ENCODE peak calls at places on chromosomes 4 and X, in six cellular contexts. One of them, this sample, is unnamed.

GRCh38 chr4:157978680-157979361 is 194.0 kb downstream of the GASK1B start:
- DNase-seq in activated naive CD8-positive, alpha-beta T cell treated with anti-CD3 and anti-CD28 coated beads, Interleukin-2, amount 50 U/mL, for 24 hours: peak
- DNase-seq in fibroblast of pulmonary artery: peak
- DNase-seq in foreskin fibroblast: peak
- DNase-seq in left lung: no peak
- DNase-seq in dermis microvascular lymphatic vessel endothelial cell: peak
- DNase-seq in this sample: peak

GRCh38 chr4:86250006-86250405 is 109.8 kb downstream of the MAPK10 start:
- DNase-seq in dermis microvascular lymphatic vessel endothelial cell: no peak
- DNase-seq in left lung: no peak
- DNase-seq in fibroblast of pulmonary artery: no peak
- DNase-seq in foreskin fibroblast: no peak
- DNase-seq in activated naive CD8-positive, alpha-beta T cell treated with anti-CD3 and anti-CD28 coated beads, Interleukin-2, amount 50 U/mL, for 24 hours: no peak
- DNase-seq in this sample: no peak

GRCh38 chrX:118779581-118779980 is 44.0 kb upstream of the ZCCHC12 start:
- DNase-seq in fibroblast of pulmonary artery: no peak
- DNase-seq in left lung: no peak
- DNase-seq in activated naive CD8-positive, alpha-beta T cell treated with anti-CD3 and anti-CD28 coated beads, Interleukin-2, amount 50 U/mL, for 24 hours: no peak
- DNase-seq in foreskin fibroblast: no peak
- DNase-seq in dermis microvascular lymphatic vessel endothelial cell: no peak
- DNase-seq in this sample: no peak

GRCh38 chrX:134542485-134542884 is 82.5 kb downstream of the HPRT1 start:
- DNase-seq in left lung: no peak
- DNase-seq in foreskin fibroblast: no peak
- DNase-seq in fibroblast of pulmonary artery: peak
- DNase-seq in activated naive CD8-positive, alpha-beta T cell treated with anti-CD3 and anti-CD28 coated beads, Interleukin-2, amount 50 U/mL, for 24 hours: no peak
- DNase-seq in dermis microvascular lymphatic vessel endothelial cell: no peak
- DNase-seq in this sample: no peak

GRCh38 chrX:13059676-13060499 is 15.5 kb upstream of the FAM9C start:
- DNase-seq in foreskin fibroblast: peak
- DNase-seq in activated naive CD8-positive, alpha-beta T cell treated with anti-CD3 and anti-CD28 coated beads, Interleukin-2, amount 50 U/mL, for 24 hours: no peak
- DNase-seq in dermis microvascular lymphatic vessel endothelial cell: no peak
- DNase-seq in left lung: no peak
- DNase-seq in fibroblast of pulmonary artery: no peak
- DNase-seq in this sample: no peak

GRCh38 chr4:145047151-145047550 is 50.8 kb downstream of the ANAPC10 start:
- DNase-seq in left lung: no peak
- DNase-seq in foreskin fibroblast: no peak
- DNase-seq in dermis microvascular lymphatic vessel endothelial cell: no peak
- DNase-seq in fibroblast of pulmonary artery: no peak
- DNase-seq in activated naive CD8-positive, alpha-beta T cell treated with anti-CD3 and anti-CD28 coated beads, Interleukin-2, amount 50 U/mL, for 24 hours: no peak
- DNase-seq in this sample: no peak

GRCh38 chrX:33183366-33183765 is 28.0 kb downstream of the DMD start:
- DNase-seq in dermis microvascular lymphatic vessel endothelial cell: no peak
- DNase-seq in fibroblast of pulmonary artery: peak
- DNase-seq in left lung: no peak
- DNase-seq in foreskin fibroblast: no peak
- DNase-seq in activated naive CD8-positive, alpha-beta T cell treated with anti-CD3 and anti-CD28 coated beads, Interleukin-2, amount 50 U/mL, for 24 hours: no peak
- DNase-seq in this sample: no peak

GRCh38 chr4:139950568-139950967 is 203.4 kb downstream of the MAML3 start:
- DNase-seq in left lung: peak
- DNase-seq in foreskin fibroblast: no peak
- DNase-seq in dermis microvascular lymphatic vessel endothelial cell: no peak
- DNase-seq in fibroblast of pulmonary artery: peak
- DNase-seq in activated naive CD8-positive, alpha-beta T cell treated with anti-CD3 and anti-CD28 coated beads, Interleukin-2, amount 50 U/mL, for 24 hours: peak
- DNase-seq in this sample: no peak

GRCh38 chr4:175705407-175705806 is 106.7 kb downstream of the GPM6A start:
- DNase-seq in fibroblast of pulmonary artery: peak
- DNase-seq in activated naive CD8-positive, alpha-beta T cell treated with anti-CD3 and anti-CD28 coated beads, Interleukin-2, amount 50 U/mL, for 24 hours: no peak
- DNase-seq in foreskin fibroblast: no peak
- DNase-seq in left lung: no peak
- DNase-seq in dermis microvascular lymphatic vessel endothelial cell: no peak
- DNase-seq in this sample: no peak

GRCh38 chr4:93788712-93789111 is 39.8 kb upstream of the ATOH1 start:
- DNase-seq in activated naive CD8-positive, alpha-beta T cell treated with anti-CD3 and anti-CD28 coated beads, Interleukin-2, amount 50 U/mL, for 24 hours: no peak
- DNase-seq in foreskin fibroblast: no peak
- DNase-seq in left lung: no peak
- DNase-seq in fibroblast of pulmonary artery: peak
- DNase-seq in dermis microvascular lymphatic vessel endothelial cell: no peak
- DNase-seq in this sample: peak

GRCh38 chrX:149383852-149384251 is 121.3 kb downstream of the IDS start:
- DNase-seq in left lung: no peak
- DNase-seq in foreskin fibroblast: no peak
- DNase-seq in activated naive CD8-positive, alpha-beta T cell treated with anti-CD3 and anti-CD28 coated beads, Interleukin-2, amount 50 U/mL, for 24 hours: no peak
- DNase-seq in dermis microvascular lymphatic vessel endothelial cell: no peak
- DNase-seq in fibroblast of pulmonary artery: no peak
- DNase-seq in this sample: no peak

GRCh38 chr4:6088950-6089349 is 70.7 kb upstream of the C4orf50 start:
- DNase-seq in foreskin fibroblast: no peak
- DNase-seq in left lung: no peak
- DNase-seq in fibroblast of pulmonary artery: no peak
- DNase-seq in activated naive CD8-positive, alpha-beta T cell treated with anti-CD3 and anti-CD28 coated beads, Interleukin-2, amount 50 U/mL, for 24 hours: no peak
- DNase-seq in dermis microvascular lymphatic vessel endothelial cell: no peak
- DNase-seq in this sample: no peak

GRCh38 chrX:91434351-91435168 is at the start of gene PABPC5:
- DNase-seq in activated naive CD8-positive, alpha-beta T cell treated with anti-CD3 and anti-CD28 coated beads, Interleukin-2, amount 50 U/mL, for 24 hours: no peak
- DNase-seq in foreskin fibroblast: peak
- DNase-seq in fibroblast of pulmonary artery: peak
- DNase-seq in left lung: peak
- DNase-seq in dermis microvascular lymphatic vessel endothelial cell: peak
- DNase-seq in this sample: no peak

GRCh38 chrX:40720811-40721210 is 14.5 kb downstream of the MED14 start:
- DNase-seq in left lung: no peak
- DNase-seq in dermis microvascular lymphatic vessel endothelial cell: no peak
- DNase-seq in foreskin fibroblast: no peak
- DNase-seq in activated naive CD8-positive, alpha-beta T cell treated with anti-CD3 and anti-CD28 coated beads, Interleukin-2, amount 50 U/mL, for 24 hours: no peak
- DNase-seq in fibroblast of pulmonary artery: no peak
- DNase-seq in this sample: no peak

GRCh38 chr4:7335363-7336066 is 99.2 kb downstream of the PSAPL1 start:
- DNase-seq in left lung: peak
- DNase-seq in dermis microvascular lymphatic vessel endothelial cell: peak
- DNase-seq in foreskin fibroblast: no peak
- DNase-seq in activated naive CD8-positive, alpha-beta T cell treated with anti-CD3 and anti-CD28 coated beads, Interleukin-2, amount 50 U/mL, for 24 hours: peak
- DNase-seq in fibroblast of pulmonary artery: peak
- DNase-seq in this sample: peak

GRCh38 chr4:12724520-12724919 is 759.6 kb downstream of the RAB28 start:
- DNase-seq in activated naive CD8-positive, alpha-beta T cell treated with anti-CD3 and anti-CD28 coated beads, Interleukin-2, amount 50 U/mL, for 24 hours: no peak
- DNase-seq in left lung: no peak
- DNase-seq in fibroblast of pulmonary artery: peak
- DNase-seq in dermis microvascular lymphatic vessel endothelial cell: peak
- DNase-seq in foreskin fibroblast: no peak
- DNase-seq in this sample: peak

GRCh38 chr4:159191989-159192388 is 89.1 kb downstream of the RAPGEF2 start:
- DNase-seq in dermis microvascular lymphatic vessel endothelial cell: no peak
- DNase-seq in foreskin fibroblast: peak
- DNase-seq in activated naive CD8-positive, alpha-beta T cell treated with anti-CD3 and anti-CD28 coated beads, Interleukin-2, amount 50 U/mL, for 24 hours: no peak
- DNase-seq in fibroblast of pulmonary artery: peak
- DNase-seq in left lung: no peak
- DNase-seq in this sample: peak

GRCh38 chr4:129929052-129929451 is 833.1 kb downstream of the C4orf33 start:
- DNase-seq in foreskin fibroblast: no peak
- DNase-seq in left lung: no peak
- DNase-seq in fibroblast of pulmonary artery: no peak
- DNase-seq in dermis microvascular lymphatic vessel endothelial cell: no peak
- DNase-seq in activated naive CD8-positive, alpha-beta T cell treated with anti-CD3 and anti-CD28 coated beads, Interleukin-2, amount 50 U/mL, for 24 hours: no peak
- DNase-seq in this sample: peak

GRCh38 chrX:118807151-118808017 is 16.2 kb upstream of the ZCCHC12 start:
- DNase-seq in activated naive CD8-positive, alpha-beta T cell treated with anti-CD3 and anti-CD28 coated beads, Interleukin-2, amount 50 U/mL, for 24 hours: peak
- DNase-seq in dermis microvascular lymphatic vessel endothelial cell: peak
- DNase-seq in foreskin fibroblast: peak
- DNase-seq in left lung: no peak
- DNase-seq in fibroblast of pulmonary artery: peak
- DNase-seq in this sample: peak

GRCh38 chr4:109079731-109080130 is 222.7 kb downstream of the COL25A1 start:
- DNase-seq in fibroblast of pulmonary artery: peak
- DNase-seq in dermis microvascular lymphatic vessel endothelial cell: no peak
- DNase-seq in left lung: no peak
- DNase-seq in activated naive CD8-positive, alpha-beta T cell treated with anti-CD3 and anti-CD28 coated beads, Interleukin-2, amount 50 U/mL, for 24 hours: no peak
- DNase-seq in foreskin fibroblast: no peak
- DNase-seq in this sample: peak

GRCh38 chr4:48360966-48361470 is 19.7 kb downstream of the SLAIN2 start:
- DNase-seq in dermis microvascular lymphatic vessel endothelial cell: no peak
- DNase-seq in foreskin fibroblast: no peak
- DNase-seq in fibroblast of pulmonary artery: no peak
- DNase-seq in activated naive CD8-positive, alpha-beta T cell treated with anti-CD3 and anti-CD28 coated beads, Interleukin-2, amount 50 U/mL, for 24 hours: no peak
- DNase-seq in left lung: no peak
- DNase-seq in this sample: no peak

GRCh38 chr4:123232439-123232838 is 164.2 kb upstream of the SPRY1 start:
- DNase-seq in dermis microvascular lymphatic vessel endothelial cell: no peak
- DNase-seq in left lung: no peak
- DNase-seq in activated naive CD8-positive, alpha-beta T cell treated with anti-CD3 and anti-CD28 coated beads, Interleukin-2, amount 50 U/mL, for 24 hours: no peak
- DNase-seq in fibroblast of pulmonary artery: peak
- DNase-seq in foreskin fibroblast: peak
- DNase-seq in this sample: no peak

GRCh38 chr4:62670509-62670908 is 1470.4 kb downstream of the ADGRL3 start:
- DNase-seq in dermis microvascular lymphatic vessel endothelial cell: no peak
- DNase-seq in fibroblast of pulmonary artery: peak
- DNase-seq in foreskin fibroblast: no peak
- DNase-seq in left lung: no peak
- DNase-seq in activated naive CD8-positive, alpha-beta T cell treated with anti-CD3 and anti-CD28 coated beads, Interleukin-2, amount 50 U/mL, for 24 hours: no peak
- DNase-seq in this sample: peak

GRCh38 chrX:19958530-19959486 is 32.1 kb downstream of the BCLAF3 start:
- DNase-seq in foreskin fibroblast: no peak
- DNase-seq in dermis microvascular lymphatic vessel endothelial cell: no peak
- DNase-seq in activated naive CD8-positive, alpha-beta T cell treated with anti-CD3 and anti-CD28 coated beads, Interleukin-2, amount 50 U/mL, for 24 hours: no peak
- DNase-seq in left lung: no peak
- DNase-seq in fibroblast of pulmonary artery: no peak
- DNase-seq in this sample: peak

GRCh38 chr4:168885416-168885815 is 124.6 kb downstream of the CBR4 start:
- DNase-seq in fibroblast of pulmonary artery: no peak
- DNase-seq in dermis microvascular lymphatic vessel endothelial cell: no peak
- DNase-seq in foreskin fibroblast: no peak
- DNase-seq in activated naive CD8-positive, alpha-beta T cell treated with anti-CD3 and anti-CD28 coated beads, Interleukin-2, amount 50 U/mL, for 24 hours: no peak
- DNase-seq in left lung: no peak
- DNase-seq in this sample: no peak

GRCh38 chr4:140427104-140427918 is at the start of gene CLGN:
- DNase-seq in dermis microvascular lymphatic vessel endothelial cell: peak
- DNase-seq in activated naive CD8-positive, alpha-beta T cell treated with anti-CD3 and anti-CD28 coated beads, Interleukin-2, amount 50 U/mL, for 24 hours: peak
- DNase-seq in fibroblast of pulmonary artery: peak
- DNase-seq in foreskin fibroblast: peak
- DNase-seq in left lung: peak
- DNase-seq in this sample: no peak

This sample was measured in RKO.